ENCODE peak calls at places on chromosomes 7 and 10, in five cellular contexts. B is IMR-90, Q is GM12878, Y is A549, L is K562. D is an unnamed sample.

GRCh38 chr7:473870-474604 is 45.6 kb downstream of the PDGFA start:
- DNase-seq in B (no peak), Q (no peak), Y (no peak), L (no peak), D (no peak)

GRCh38 chr7:27066148-27066547 is 29.7 kb downstream of the HOXA1 start:
- DNase-seq in B (peak), Q (no peak), Y (no peak), L (no peak), D (no peak)

GRCh38 chr7:22240904-22241571 is 115.9 kb downstream of the RAPGEF5 start:
- DNase-seq in B (no peak), Q (no peak), Y (no peak), L (no peak), D (no peak)

GRCh38 chr10:110568055-110568735 is 700 bp downstream of the SMC3 start:
- DNase-seq in B (no peak), Q (no peak), Y (peak), L (peak), D (peak)

GRCh38 chr7:39527296-39527695 is 38.9 kb upstream of the YAE1 start:
- DNase-seq in B (no peak), Q (no peak), Y (no peak), L (no peak), D (no peak)

GRCh38 chr7:41870017-41870416 is 167.1 kb upstream of the INHBA start:
- DNase-seq in B (no peak), Q (no peak), Y (no peak), L (no peak), D (no peak)

GRCh38 chr7:135846339-135846738 is 97.7 kb upstream of the FAM180A start:
- DNase-seq in B (no peak), Q (no peak), Y (no peak), L (no peak), D (no peak)

GRCh38 chr7:8052824-8053223 is 84.2 kb downstream of the GLCCI1 start:
- DNase-seq in B (no peak), Q (no peak), Y (no peak), L (no peak), D (no peak)

GRCh38 chr10:14535497-14536199 is 204.9 kb upstream of the FRMD4A start:
- DNase-seq in B (no peak), Q (no peak), Y (no peak), L (no peak), D (no peak)

GRCh38 chr7:128387663-128388485 is 21.9 kb downstream of the IMPDH1 start:
- DNase-seq in B (peak), Q (no peak), Y (peak), L (peak), D (peak)

GRCh38 chr10:5888352-5888751 is 1.3 kb downstream of the ANKRD16 start:
- DNase-seq in B (peak), Q (no peak), Y (no peak), L (no peak), D (no peak)
- TF ChIP-seq BHLHE40 in B (no peak), Q (no peak), Y (no peak), L (no peak), D (no peak)

GRCh38 chr10:73855413-73855812 is 18.9 kb downstream of the CAMK2G start:
- DNase-seq in B (no peak), Q (no peak), Y (no peak), L (no peak), D (no peak)
- TF ChIP-seq BHLHE40 in B (no peak), Q (no peak), Y (no peak), L (no peak), D (no peak)

DNA sequence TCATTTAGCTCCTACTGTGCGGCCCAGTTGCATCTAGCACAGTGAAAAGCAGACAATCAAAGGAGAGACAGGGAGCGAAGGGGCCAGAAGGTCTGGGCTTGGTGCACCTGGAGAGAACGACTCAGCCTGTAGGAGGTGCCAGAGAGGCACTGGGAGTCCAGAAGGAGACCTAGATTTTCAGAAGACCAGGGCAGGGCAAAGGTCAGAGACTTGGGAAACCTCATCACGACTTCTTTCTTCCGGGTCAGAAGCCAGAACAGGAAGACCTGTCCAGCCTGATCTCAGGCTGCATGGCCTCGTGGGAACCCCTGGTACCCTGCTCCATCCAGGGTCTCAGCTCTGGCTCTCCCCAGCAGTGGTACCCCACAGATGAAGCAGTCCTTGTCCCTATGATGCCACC is 5.2 kb downstream of the AGAP3 start:
- DNase-seq in B (no peak), Q (no peak), Y (peak), L (peak), D (peak)
- TF ChIP-seq BHLHE40 in B (no peak), Q (no peak), Y (no peak), L (no peak), D (no peak)

DNA sequence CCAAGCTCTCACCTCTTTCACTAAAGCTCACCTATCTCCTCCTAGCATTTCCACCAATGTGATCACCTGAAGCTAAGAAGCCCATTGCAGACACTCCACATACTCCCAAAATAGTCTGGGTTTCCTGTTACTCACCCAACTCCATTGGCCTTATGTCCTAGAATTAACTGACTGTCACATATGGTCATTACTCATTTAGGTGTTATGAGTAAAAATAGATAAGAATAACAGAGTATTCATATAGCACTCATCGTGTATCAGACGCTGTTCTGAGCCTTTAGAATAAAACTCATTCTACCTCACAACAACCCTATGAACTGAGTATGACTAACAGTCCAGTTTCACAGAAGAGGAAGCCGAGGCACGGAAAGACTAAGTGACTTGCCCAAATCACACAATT is 174.2 kb upstream of the NPVF start:
- DNase-seq in B (no peak), Q (no peak), Y (no peak), L (no peak), D (no peak)
- TF ChIP-seq BHLHE40 in B (no peak), Q (no peak), Y (no peak), L (no peak), D (no peak)

GRCh38 chr7:72190166-72190565 is 222.0 kb downstream of the CALN1 start:
- DNase-seq in B (no peak), Q (no peak), Y (no peak), L (no peak), D (no peak)
- TF ChIP-seq BHLHE40 in B (no peak), Q (no peak), Y (no peak), L (no peak), D (no peak)

DNA sequence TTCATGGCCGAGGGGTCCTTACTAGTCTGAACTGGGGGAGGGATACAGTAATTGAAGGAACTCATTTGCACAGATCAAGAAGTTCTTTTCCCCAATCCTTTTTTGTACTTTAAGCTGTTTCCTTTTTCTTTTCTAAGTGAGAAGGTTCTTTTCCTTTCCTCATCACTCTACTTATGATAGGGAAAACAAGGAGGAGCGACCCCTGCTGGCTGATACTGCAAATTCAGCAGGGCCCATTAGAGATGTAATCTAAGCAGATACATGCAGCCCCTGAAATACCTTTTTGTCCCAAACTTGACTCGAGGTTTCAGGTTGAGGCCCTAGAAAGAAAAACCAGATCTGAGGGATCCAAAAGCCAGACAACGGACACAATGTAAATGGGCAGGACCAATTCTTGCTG is 305.5 kb downstream of the DNAJB9 start:
- DNase-seq in B (peak), Q (no peak), Y (peak), L (peak), D (no peak)
- TF ChIP-seq BHLHE40 in B (no peak), Q (no peak), Y (no peak), L (no peak), D (no peak)

GRCh38 chr7:125383324-125383723 is 453.7 kb upstream of the POT1 start:
- DNase-seq in B (no peak), Q (no peak), Y (no peak), L (no peak), D (no peak)
- TF ChIP-seq BHLHE40 in B (no peak), Q (no peak), Y (no peak), L (no peak), D (no peak)

DNA sequence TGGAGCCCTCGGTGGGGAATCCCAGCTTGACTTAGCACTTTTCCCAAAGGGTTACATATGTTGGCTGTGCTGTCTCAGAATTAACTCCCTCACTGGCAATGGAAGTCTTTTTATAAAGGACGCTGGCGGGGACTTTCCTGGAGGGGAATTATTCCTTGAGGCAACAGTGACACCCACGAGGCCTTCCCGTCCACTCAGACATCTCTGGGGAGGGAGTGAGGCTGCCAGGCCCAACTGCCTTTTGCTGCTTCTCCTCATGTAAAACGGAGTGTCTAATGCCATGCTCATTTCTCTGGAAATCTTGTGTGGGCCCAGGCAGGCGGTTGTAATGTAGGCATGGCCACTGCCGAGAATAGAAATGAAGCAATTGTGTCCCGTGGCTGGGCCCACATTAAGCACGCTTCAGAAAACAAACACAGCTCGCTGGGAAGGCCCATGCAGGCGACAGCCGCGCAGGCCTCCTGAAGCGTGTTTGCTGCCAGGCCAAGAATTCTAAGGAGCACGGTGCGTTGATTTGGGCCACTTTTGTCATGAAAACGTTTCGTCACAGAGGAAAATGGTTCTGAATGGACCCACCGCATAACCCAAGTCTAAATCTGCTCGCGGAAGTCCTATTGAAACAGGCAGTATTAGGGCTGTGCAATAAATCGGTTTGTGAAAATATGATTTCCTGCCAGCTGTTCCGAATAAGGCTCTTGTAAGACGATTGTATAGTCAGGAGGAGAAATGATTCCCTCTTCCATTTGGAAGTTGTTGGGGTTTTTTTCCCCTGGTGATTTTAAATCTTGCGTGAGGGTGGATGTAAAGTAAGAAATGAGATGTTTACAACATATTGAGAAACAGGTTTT is 104.1 kb upstream of the CHST15 start:
- DNase-seq in B (no peak), Q (no peak), Y (no peak), L (no peak), D (no peak)
- TF ChIP-seq BHLHE40 in B (no peak), Q (no peak), Y (no peak), L (no peak), D (no peak)

GRCh38 chr10:78916227-78916626 is 152.5 kb upstream of the ZMIZ1 start:
- DNase-seq in B (no peak), Q (no peak), Y (no peak), L (no peak), D (no peak)

GRCh38 chr10:78921906-78922305 is 146.9 kb upstream of the ZMIZ1 start:
- DNase-seq in B (no peak), Q (no peak), Y (no peak), L (no peak), D (no peak)

GRCh38 chr10:78923644-78924318 is 145.0 kb upstream of the ZMIZ1 start:
- DNase-seq in B (no peak), Q (no peak), Y (no peak), L (no peak), D (no peak)

GRCh38 chr10:78919111-78919966 is 149.4 kb upstream of the ZMIZ1 start:
- DNase-seq in B (no peak), Q (no peak), Y (no peak), L (peak), D (no peak)

DNA sequence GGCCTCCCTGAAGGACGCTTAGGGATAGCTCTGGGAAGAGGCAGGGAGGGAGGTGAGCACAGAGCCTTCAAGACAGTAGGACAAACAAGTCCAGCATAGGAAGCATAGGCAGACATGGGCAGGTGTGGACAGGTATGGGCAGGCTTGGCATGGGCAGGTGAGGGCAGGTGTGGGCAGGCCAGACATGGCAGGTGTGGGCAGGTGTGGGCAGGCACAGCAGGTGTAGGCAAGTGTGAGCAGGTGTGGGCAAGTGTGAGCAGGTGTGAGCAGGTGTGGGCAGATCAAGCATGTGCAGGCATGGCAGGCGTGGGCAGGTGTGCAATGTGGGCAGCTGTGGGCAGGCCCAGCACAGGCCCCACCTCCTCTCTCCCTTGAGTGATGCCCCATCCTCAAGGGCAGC is 148.8 kb upstream of the ZMIZ1 start:
- DNase-seq in B (no peak), Q (no peak), Y (no peak), L (no peak), D (no peak)
- TF ChIP-seq BHLHE40 in B (no peak), Q (no peak), Y (no peak), L (no peak), D (no peak)

D was measured in HEK293T.